ENCODE peak calls at places on chromosomes 7 and 10, in six cellular contexts. E is cardiac muscle cell, J is cardiac fibroblast, O is HAP-1, M is brain microvascular endothelial cell, Y is AG10803. V is an unnamed sample.
A peak's percentile ranks its signal among the peaks of the same experiment; 100 is the strongest.

GRCh38 chr7:55157347-55158105 is 138.7 kb downstream of the EGFR start:
- DNase-seq in E (peak; percentile 6), J (peak; percentile 30), O (no peak), M (peak; percentile 30), Y (no peak), V (peak; percentile 53)

GRCh38 chr7:111357691-111358090 is 204.6 kb downstream of the IMMP2L start:
- DNase-seq in E (no peak), J (peak; percentile 35), O (no peak), M (peak; percentile 25), Y (peak; percentile 3), V (peak; percentile 40)

GRCh38 chr10:26437637-26438461 is at the start of gene APBB1IP:
- DNase-seq in E (no peak), J (peak; percentile 28), O (no peak), M (no peak), Y (peak; percentile 85), V (no peak)

GRCh38 chr7:4809091-4809591 is 33.7 kb downstream of the AP5Z1 start:
- DNase-seq in E (no peak), J (no peak), O (no peak), M (no peak), Y (no peak), V (no peak)

GRCh38 chr10:36725581-36726520 is 399.5 kb upstream of the ANKRD30A start:
- DNase-seq in E (peak; percentile 73), J (peak; percentile 71), O (no peak), M (peak; percentile 76), Y (peak; percentile 92), V (peak; percentile 91)

GRCh38 chr10:29022513-29022912 is 266.4 kb upstream of the LYZL1 start:
- DNase-seq in E (no peak), J (no peak), O (no peak), M (no peak), Y (no peak), V (no peak)

GRCh38 chr7:20407585-20408466 is 77.1 kb downstream of the ITGB8 start:
- DNase-seq in E (peak; percentile 72), J (peak; percentile 83), O (peak; percentile 67), M (peak; percentile 12), Y (peak; percentile 75), V (peak; percentile 45)

GRCh38 chr10:114420811-114421485 is 16.6 kb upstream of the AFAP1L2 start:
- DNase-seq in E (no peak), J (no peak), O (no peak), M (no peak), Y (no peak), V (no peak)

GRCh38 chr7:74039337-74039736 is 11.4 kb downstream of the ELN start:
- DNase-seq in E (no peak), J (no peak), O (no peak), M (no peak), Y (no peak), V (no peak)

GRCh38 chr7:42745357-42746022 is 166.4 kb downstream of the C7orf25 start:
- DNase-seq in E (peak; percentile 31), J (peak; percentile 26), O (peak; percentile 72), M (peak; percentile 40), Y (peak; percentile 18), V (no peak)

GRCh38 chr7:16098585-16099179 is 322.7 kb downstream of the CRPPA start:
- DNase-seq in E (peak; percentile 20), J (peak; percentile 46), O (peak; percentile 28), M (no peak), Y (peak; percentile 12), V (peak; percentile 19)

GRCh38 chr7:132536646-132537395 is 39.4 kb downstream of the PLXNA4 start:
- DNase-seq in E (no peak), J (peak; percentile 42), O (no peak), M (no peak), Y (peak; percentile 57), V (peak; percentile 37)

GRCh38 chr7:43649755-43650274 is 66.9 kb downstream of the STK17A start:
- DNase-seq in E (no peak), J (no peak), O (no peak), M (no peak), Y (no peak), V (peak; percentile 41)

GRCh38 chr10:71984798-71985388 is 20.7 kb downstream of the CHST3 start:
- DNase-seq in E (no peak), J (no peak), O (no peak), M (no peak), Y (no peak), V (no peak)

GRCh38 chr10:62050941-62051433 is 149.5 kb downstream of the ARID5B start:
- DNase-seq in E (peak; percentile 16), J (peak; percentile 95), O (peak; percentile 35), M (peak; percentile 96), Y (peak; percentile 91), V (peak; percentile 91)

GRCh38 chr7:101915000-101915399 is 97.6 kb downstream of the CUX1 start:
- DNase-seq in E (no peak), J (no peak), O (no peak), M (no peak), Y (no peak), V (no peak)

GRCh38 chr7:37408241-37408884 is 40.3 kb downstream of the ELMO1 start:
- DNase-seq in E (no peak), J (no peak), O (no peak), M (no peak), Y (no peak), V (no peak)

GRCh38 chr7:36281945-36282727 is 107.5 kb upstream of the ANLN start:
- DNase-seq in E (no peak), J (no peak), O (no peak), M (peak; percentile 42), Y (no peak), V (peak; percentile 27)

GRCh38 chr7:27677912-27678612 is 15.4 kb upstream of the HIBADH start:
- DNase-seq in E (no peak), J (peak; percentile 89), O (no peak), M (peak; percentile 85), Y (peak; percentile 96), V (peak; percentile 95)

GRCh38 chr7:36132025-36132424 is 21.0 kb upstream of the EEPD1 start:
- DNase-seq in E (no peak), J (no peak), O (no peak), M (no peak), Y (no peak), V (no peak)

GRCh38 chr10:26939290-26939956 is 78.7 kb upstream of the ABI1 start:
- DNase-seq in E (no peak), J (no peak), O (no peak), M (no peak), Y (no peak), V (no peak)

GRCh38 chr7:116138202-116138801 is 72.0 kb upstream of the TES start:
- DNase-seq in E (peak; percentile 77), J (peak; percentile 73), O (peak; percentile 25), M (peak; percentile 59), Y (peak; percentile 67), V (peak; percentile 81)

GRCh38 chr7:92904292-92905131 is 68.1 kb upstream of the CDK6 start:
- DNase-seq in E (no peak), J (peak; percentile 72), O (no peak), M (peak; percentile 97), Y (peak; percentile 95), V (peak; percentile 96)
- H3K4me3 ChIP-seq in E (no peak overlapping the region), J (no peak overlapping the region), O (no peak overlapping the region), M (no peak overlapping the region), Y (no peak overlapping the region), V (no peak overlapping the region)

GRCh38 chr10:23172429-23172828 is 19.7 kb upstream of the PTF1A start:
- DNase-seq in E (no peak), J (no peak), O (no peak), M (no peak), Y (no peak), V (no peak)

GRCh38 chr10:23172846-23173548 is 19.1 kb upstream of the PTF1A start:
- DNase-seq in E (peak; percentile 56), J (no peak), O (no peak), M (no peak), Y (no peak), V (no peak)

GRCh38 chr10:23174974-23175512 is 17.1 kb upstream of the PTF1A start:
- DNase-seq in E (no peak), J (no peak), O (no peak), M (no peak), Y (no peak), V (no peak)

GRCh38 chr10:23173549-23174074 is 18.5 kb upstream of the PTF1A start:
- DNase-seq in E (no peak), J (no peak), O (no peak), M (no peak), Y (no peak), V (no peak)

GRCh38 chr10:23174075-23174973 is 17.8 kb upstream of the PTF1A start:
- DNase-seq in E (no peak), J (no peak), O (no peak), M (no peak), Y (no peak), V (no peak)
- H3K4me3 ChIP-seq in E (peak overlapping the region; percentile 21), J (no peak overlapping the region), O (no peak overlapping the region), M (no peak overlapping the region), Y (no peak overlapping the region), V (no peak overlapping the region)

DNA sequence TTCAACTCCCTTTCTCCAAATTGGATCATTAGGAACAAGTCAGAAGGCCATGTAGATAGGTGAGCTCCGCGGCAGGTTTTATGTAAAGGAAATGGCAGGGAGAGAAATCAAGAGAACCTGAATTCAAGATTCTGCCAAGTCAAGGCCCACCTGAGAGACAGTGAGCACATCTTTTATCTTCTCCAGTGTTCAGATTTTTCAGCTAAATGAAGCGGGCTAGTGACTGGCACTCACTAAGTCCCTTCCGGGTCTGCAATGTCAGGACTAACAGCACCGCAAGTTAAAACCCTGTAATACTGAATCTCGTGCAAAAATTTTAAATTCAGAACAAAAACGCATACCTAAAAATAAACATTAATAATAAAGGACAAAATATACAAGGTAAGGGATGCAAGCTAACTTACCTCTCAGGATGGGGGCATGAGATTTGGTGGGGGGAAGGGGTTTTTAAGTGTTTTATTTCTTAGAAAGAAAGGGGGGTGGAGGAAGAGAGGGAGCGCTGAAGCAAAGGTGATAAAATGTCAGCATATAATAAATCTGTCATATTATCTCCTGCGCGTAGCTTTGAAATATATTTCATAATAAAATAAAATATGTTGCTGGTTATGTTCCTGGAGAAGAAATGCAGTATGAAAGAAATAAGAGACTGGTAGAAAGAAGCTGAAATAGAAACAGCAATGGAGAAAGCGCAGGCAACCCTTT is 17.5 kb downstream of the TCAF1 start:
- DNase-seq in E (no peak), J (no peak), O (no peak), M (no peak), Y (no peak), V (no peak)
- H3K4me3 ChIP-seq in E (peak overlapping the region; percentile 66), J (peak overlapping the region; percentile 46), O (no peak overlapping the region), M (peak overlapping the region; percentile 83), Y (peak overlapping the region; percentile 77), V (peak overlapping the region; percentile 82)

DNA sequence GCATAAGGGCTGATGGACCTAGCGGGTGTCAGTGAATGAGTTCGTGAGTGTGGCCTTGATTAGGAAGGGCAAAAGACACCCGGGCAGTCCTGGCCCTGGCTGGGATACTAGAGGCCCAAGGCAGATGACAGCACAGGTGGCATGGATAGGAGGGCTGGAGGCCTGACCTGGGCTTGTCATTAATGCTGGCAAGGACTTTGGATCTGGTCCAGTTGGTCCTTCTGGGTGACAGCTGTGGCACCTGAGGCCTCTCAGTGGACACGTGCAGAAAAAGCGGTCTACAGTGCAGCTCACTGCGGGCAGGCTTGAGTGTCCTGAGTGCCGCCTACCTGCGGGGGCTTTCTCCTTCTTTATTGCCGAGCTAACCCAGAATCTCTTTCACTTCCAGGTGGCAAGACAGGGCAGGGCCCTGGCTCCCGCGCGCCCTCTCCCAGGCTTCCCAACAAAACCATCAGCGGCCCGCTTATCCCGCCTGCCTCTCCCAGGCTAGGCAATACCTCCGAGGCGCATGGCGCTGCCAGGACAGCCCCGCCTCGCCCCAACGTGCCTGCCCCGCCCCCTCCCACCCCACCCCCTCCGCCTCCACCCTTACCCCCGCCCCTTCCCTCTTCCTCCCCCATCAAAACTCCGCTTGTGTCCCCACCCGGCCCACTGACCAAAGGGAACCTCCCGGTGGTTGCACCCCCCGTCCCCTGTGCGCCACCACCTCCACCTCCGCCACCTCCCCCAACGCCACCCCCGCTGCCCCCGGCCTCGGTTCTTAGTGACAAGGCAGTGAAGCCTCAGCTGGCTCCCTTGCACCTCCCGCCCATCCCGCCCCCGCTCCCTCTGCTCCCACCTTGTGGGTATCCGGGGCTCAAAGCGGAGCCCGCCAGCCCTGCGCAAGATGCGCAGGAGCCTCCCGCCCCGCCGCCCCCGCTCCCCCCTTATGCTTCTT is 77.4 kb downstream of the WIPF3 start:
- DNase-seq in E (peak; percentile 23), J (no peak), O (no peak), M (no peak), Y (no peak), V (no peak)
- H3K4me3 ChIP-seq in E (no peak overlapping the region), J (no peak overlapping the region), O (no peak overlapping the region), M (peak overlapping the region; percentile 12), Y (no peak overlapping the region), V (no peak overlapping the region)

V was measured in astrocyte of the spinal cord.